ENCODE peak calls at places on chromosome 20, in six cellular contexts. X is kidney tubule cell; T is SJSA1; A is osteocyte; Y is activated naive CD8-positive, alpha-beta T cell treated with anti-CD3 and anti-CD28 coated beads, Interleukin-2, amount 50 U/mL, for 24 hours; C is IMR-90. M is an unnamed sample.

GRCh38 chr20:34473262-34473883 is 42.8 kb upstream of the DYNLRB1 start:
- DNase-seq in X (no peak), T (no peak), A (no peak), Y (peak), C (peak), M (peak)

GRCh38 chr20:31606928-31607639 is 2.0 kb downstream of the ID1 start:
- DNase-seq in X (peak), T (peak), A (no peak), Y (no peak), C (peak), M (peak)

GRCh38 chr20:38893485-38894090 is 32.6 kb upstream of the FAM83D start:
- DNase-seq in X (peak), T (peak), A (no peak), Y (peak), C (peak), M (peak)

GRCh38 chr20:56091635-56092180 is 86.4 kb upstream of the CBLN4 start:
- DNase-seq in X (peak), T (no peak), A (no peak), Y (no peak), C (no peak), M (peak)

GRCh38 chr20:25454153-25454900 is 46.9 kb downstream of the GINS1 start:
- DNase-seq in X (no peak), T (no peak), A (no peak), Y (no peak), C (no peak), M (no peak)

GRCh38 chr20:48126227-48126740 is 341.0 kb upstream of the SULF2 start:
- DNase-seq in X (no peak), T (no peak), A (no peak), Y (no peak), C (no peak), M (no peak)

GRCh38 chr20:9646375-9646774 is 132.0 kb downstream of the LAMP5 start:
- DNase-seq in X (no peak), T (no peak), A (no peak), Y (no peak), C (no peak), M (no peak)

GRCh38 chr20:31452575-31452974 is 12.1 kb downstream of the DEFB123 start:
- DNase-seq in X (no peak), T (no peak), A (no peak), Y (no peak), C (no peak), M (no peak)

GRCh38 chr20:11766961-11767360 is 150.7 kb upstream of the BTBD3 start:
- DNase-seq in X (no peak), T (no peak), A (no peak), Y (no peak), C (peak), M (no peak)

GRCh38 chr20:46951840-46952497 is 57.3 kb downstream of the EYA2 start:
- DNase-seq in X (peak), T (peak), A (no peak), Y (no peak), C (peak), M (no peak)

GRCh38 chr20:60334936-60335335 is 376.7 kb downstream of the CDH26 start:
- DNase-seq in X (no peak), T (no peak), A (no peak), Y (no peak), C (no peak), M (no peak)

GRCh38 chr20:944148-944547 is 28.0 kb upstream of the ANGPT4 start:
- DNase-seq in X (no peak), T (no peak), A (no peak), Y (no peak), C (no peak), M (no peak)

GRCh38 chr20:38125157-38126056 is 39.7 kb downstream of the TGM2 start:
- DNase-seq in X (peak), T (peak), A (peak), Y (no peak), C (peak), M (peak)

GRCh38 chr20:49575551-49576060 is 7.7 kb upstream of the PTGIS start:
- DNase-seq in X (no peak), T (no peak), A (no peak), Y (no peak), C (no peak), M (no peak)

GRCh38 chr20:3672864-3673550 is 8.8 kb downstream of the ADAM33 start:
- DNase-seq in X (no peak), T (no peak), A (no peak), Y (no peak), C (no peak), M (no peak)

GRCh38 chr20:53943522-53944291 is 126.7 kb downstream of the BCAS1 start:
- DNase-seq in X (peak), T (peak), A (peak), Y (peak), C (peak), M (peak)

GRCh38 chr20:50318709-50319108 is 128.1 kb downstream of the CEBPB start:
- DNase-seq in X (no peak), T (no peak), A (no peak), Y (no peak), C (no peak), M (no peak)

GRCh38 chr20:5674176-5674660 is 76.0 kb upstream of the SHLD1 start:
- DNase-seq in X (peak), T (peak), A (no peak), Y (peak), C (peak), M (peak)

GRCh38 chr20:45345104-45345936 is 2.9 kb downstream of the SDC4 start:
- DNase-seq in X (no peak), T (no peak), A (no peak), Y (no peak), C (no peak), M (no peak)

GRCh38 chr20:58651823-58652605 is 931 bp downstream of the STX16 start:
- DNase-seq in X (peak), T (peak), A (peak), Y (peak), C (peak), M (peak)

GRCh38 chr20:58851221-58851968 is 693 bp upstream of the GNAS-AS1 start:
- DNase-seq in X (no peak), T (no peak), A (no peak), Y (no peak), C (no peak), M (no peak)

GRCh38 chr20:40628877-40629276 is 60.2 kb downstream of the MAFB start:
- DNase-seq in X (no peak), T (no peak), A (peak), Y (no peak), C (no peak), M (no peak)

GRCh38 chr20:61573415-61574305 is 321.6 kb downstream of the CDH4 start:
- DNase-seq in X (no peak), T (no peak), A (no peak), Y (no peak), C (no peak), M (no peak)

GRCh38 chr20:9235518-9235917 is 166.6 kb downstream of the PLCB4 start:
- DNase-seq in X (peak), T (no peak), A (no peak), Y (no peak), C (peak), M (no peak)

GRCh38 chr20:64129146-64129782 is 21.9 kb upstream of the NPBWR2 start:
- DNase-seq in X (no peak), T (no peak), A (no peak), Y (no peak), C (no peak), M (no peak)

GRCh38 chr20:56328861-56329260 is 29.9 kb upstream of the FAM210B start:
- DNase-seq in X (no peak), T (no peak), A (no peak), Y (peak), C (peak), M (peak)

GRCh38 chr20:20303742-20304141 is 64.2 kb upstream of the INSM1 start:
- DNase-seq in X (no peak), T (no peak), A (no peak), Y (no peak), C (no peak), M (no peak)

GRCh38 chr20:62066983-62067433 is 1.3 kb upstream of the TAF4 start:
- DNase-seq in X (peak), T (no peak), A (no peak), Y (peak), C (no peak), M (no peak)

GRCh38 chr20:37534401-37535157 is 6.9 kb upstream of the BLCAP start:
- DNase-seq in X (peak), T (peak), A (no peak), Y (peak), C (peak), M (peak)

GRCh38 chr20:22003680-22004079 is 298.2 kb downstream of the PAX1 start:
- DNase-seq in X (no peak), T (no peak), A (no peak), Y (no peak), C (no peak), M (no peak)

GRCh38 chr20:31710423-31711250 is 12.0 kb downstream of the BCL2L1 start:
- DNase-seq in X (peak), T (no peak), A (no peak), Y (no peak), C (no peak), M (no peak)

GRCh38 chr20:38919683-38920082 is 6.5 kb upstream of the FAM83D start:
- DNase-seq in X (no peak), T (no peak), A (no peak), Y (no peak), C (no peak), M (no peak)

GRCh38 chr20:8132632-8133587 is 844 bp downstream of the PLCB1 start:
- DNase-seq in X (no peak), T (no peak), A (peak), Y (peak), C (no peak), M (peak)

GRCh38 chr20:63441777-63442493 is 30.5 kb downstream of the KCNQ2 start:
- DNase-seq in X (peak), T (no peak), A (no peak), Y (peak), C (peak), M (peak)